ENCODE peak calls at places on chromosomes 1 and 21, in four cellular contexts. I, W, Q and P are unnamed samples.

GRCh38 chr1:33373606-33374005 is 52.7 kb upstream of the A3GALT2 start:
- DNase-seq in I (no peak), W (no peak), Q (no peak), P (no peak)

GRCh38 chr1:15456313-15456954 is at the start of gene CELA2A:
- DNase-seq in I (no peak), W (no peak), Q (no peak), P (no peak)

GRCh38 chr1:17370618-17371017 is 1.4 kb upstream of the PADI6 start:
- DNase-seq in I (no peak), W (no peak), Q (no peak), P (no peak)

GRCh38 chr1:207282049-207282448 is 39.4 kb upstream of the CD55 start:
- DNase-seq in I (no peak), W (no peak), Q (no peak), P (no peak)

GRCh38 chr1:38027201-38028104 is 14.9 kb downstream of the UTP11 start:
- DNase-seq in I (no peak), W (no peak), Q (no peak), P (no peak)

GRCh38 chr1:109116286-109116685 is 2.4 kb downstream of the ELAPOR1 start:
- DNase-seq in I (no peak), W (no peak), Q (no peak), P (no peak)

GRCh38 chr1:59179673-59180072 is 117.2 kb upstream of the FGGY start:
- DNase-seq in I (no peak), W (no peak), Q (no peak), P (no peak)

GRCh38 chr1:87642581-87643129 is 314.0 kb downstream of the LMO4 start:
- DNase-seq in I (no peak), W (no peak), Q (no peak), P (no peak)

GRCh38 chr1:210882414-210883221 is 251.3 kb downstream of the KCNH1 start:
- DNase-seq in I (no peak), W (no peak), Q (peak; percentile 42), P (no peak)

GRCh38 chr1:236507022-236507700 is 16.6 kb upstream of the LGALS8 start:
- DNase-seq in I (no peak), W (no peak), Q (peak; percentile 31), P (no peak)

GRCh38 chr21:38869946-38870345 is 64.2 kb downstream of the ETS2 start:
- DNase-seq in I (no peak), W (no peak), Q (no peak), P (no peak)

GRCh38 chr1:150364231-150365003 is 470 bp downstream of the RPRD2 start:
- DNase-seq in I (peak; percentile 79), W (peak; percentile 84), Q (peak; percentile 50), P (peak; percentile 89)

GRCh38 chr1:1135339-1136111 is 19.6 kb upstream of the C1orf159 start:
- DNase-seq in I (no peak), W (no peak), Q (no peak), P (no peak)

GRCh38 chr21:41170442-41170841 is 2.5 kb downstream of the BACE2 start:
- DNase-seq in I (no peak), W (peak; percentile 29), Q (peak; percentile 12), P (no peak)

GRCh38 chr21:31394309-31394708 is 50.2 kb upstream of the TIAM1 start:
- DNase-seq in I (no peak), W (no peak), Q (no peak), P (no peak)

GRCh38 chr21:31406510-31406909 is 62.4 kb upstream of the TIAM1 start:
- DNase-seq in I (no peak), W (no peak), Q (no peak), P (no peak)

GRCh38 chr1:7379445-7379971 is 391.6 kb upstream of the VAMP3 start:
- DNase-seq in I (no peak), W (peak; percentile 1), Q (peak; percentile 71), P (peak; percentile 19)

GRCh38 chr1:15056515-15057285 is 96.8 kb upstream of the TMEM51 start:
- DNase-seq in I (no peak), W (no peak), Q (peak; percentile 17), P (peak; percentile 82)

GRCh38 chr1:210252621-210253041 is 20.0 kb downstream of the SERTAD4 start:
- DNase-seq in I (no peak), W (peak; percentile 58), Q (no peak), P (no peak)

GRCh38 chr1:28745653-28746173 is 9.0 kb downstream of the YTHDF2 start:
- DNase-seq in I (no peak), W (no peak), Q (no peak), P (no peak)

GRCh38 chr21:39852021-39852721 is 15.1 kb upstream of the PCP4 start:
- DNase-seq in I (no peak), W (no peak), Q (no peak), P (no peak)

GRCh38 chr1:18781031-18781430 is 78.4 kb downstream of the TAS1R2 start:
- DNase-seq in I (no peak), W (no peak), Q (no peak), P (no peak)

GRCh38 chr1:67250051-67250653 is 57.5 kb upstream of the IL12RB2 start:
- DNase-seq in I (no peak), W (no peak), Q (no peak), P (no peak)

GRCh38 chr21:46557469-46557868 is 47.4 kb downstream of the S100B start:
- DNase-seq in I (no peak), W (no peak), Q (no peak), P (peak; percentile 11)

GRCh38 chr21:15445327-15445726 is 284.5 kb upstream of the USP25 start:
- DNase-seq in I (no peak), W (no peak), Q (no peak), P (no peak)

GRCh38 chr1:75053207-75053606 is 81.0 kb upstream of the LHX8 start:
- DNase-seq in I (no peak), W (no peak), Q (no peak), P (no peak)

GRCh38 chr1:200372095-200372884 is 37.5 kb downstream of the ZNF281 start:
- DNase-seq in I (no peak), W (no peak), Q (no peak), P (no peak)

GRCh38 chr1:153232553-153232952 is 15.2 kb downstream of the PRR9 start:
- DNase-seq in I (no peak), W (no peak), Q (no peak), P (peak; percentile 57)

GRCh38 chr1:243230914-243231313 is 24.2 kb downstream of the CEP170 start:
- DNase-seq in I (no peak), W (no peak), Q (no peak), P (no peak)

GRCh38 chr1:60916926-60917325 is 165.4 kb upstream of the NFIA start:
- DNase-seq in I (no peak), W (no peak), Q (no peak), P (no peak)

GRCh38 chr1:10105484-10105883 is 72.7 kb downstream of the UBE4B start:
- DNase-seq in I (no peak), W (peak; percentile 36), Q (no peak), P (no peak)

GRCh38 chr1:181893937-181894336 is 167.6 kb downstream of the ZNF648 start:
- DNase-seq in I (no peak), W (no peak), Q (no peak), P (no peak)

GRCh38 chr1:180842052-180842451 is 70.6 kb upstream of the KIAA1614 start:
- DNase-seq in I (no peak), W (no peak), Q (no peak), P (no peak)

GRCh38 chr1:202014915-202015676 is 4.7 kb downstream of the ELF3 start:
- DNase-seq in I (no peak), W (no peak), Q (no peak), P (no peak)

GRCh38 chr1:183270541-183271141 is 84.6 kb downstream of the LAMC2 start:
- DNase-seq in I (no peak), W (peak; percentile 56), Q (peak; percentile 67), P (no peak)

GRCh38 chr1:156622581-156623297 is 3.5 kb downstream of the HAPLN2 start:
- DNase-seq in I (no peak), W (no peak), Q (no peak), P (no peak)